ENCODE peak calls at places on chromosomes 7 and 10, in four cellular contexts. One of them, this sample, is unnamed. For H3K4me1 and H3K36me3, the result is how much of the 10 kb centered on the place peaks cover.

GRCh38 chr10:75404335-75405200 is 3.0 kb upstream of the ZNF503 start:
- DNase-seq in GM23248: no peak
- DNase-seq in DND-41: no peak
- DNase-seq in ascending aorta: no peak
- DNase-seq in this sample: no peak

GRCh38 chr10:102452672-102453340 is 1.5 kb upstream of the C10orf95 start:
- DNase-seq in ascending aorta: peak
- DNase-seq in GM23248: peak
- DNase-seq in DND-41: no peak
- DNase-seq in this sample: peak

GRCh38 chr7:87653178-87653577 is 25.0 kb downstream of the RUNDC3B start:
- DNase-seq in ascending aorta: no peak
- DNase-seq in DND-41: no peak
- DNase-seq in GM23248: no peak
- DNase-seq in this sample: no peak

GRCh38 chr7:150903627-150904026 is 51.3 kb downstream of the AOC1 start:
- DNase-seq in ascending aorta: peak
- DNase-seq in GM23248: peak
- DNase-seq in DND-41: no peak
- DNase-seq in this sample: no peak

GRCh38 chr10:119815671-119816070 is 57.0 kb downstream of the MCMBP start:
- DNase-seq in DND-41: no peak
- DNase-seq in GM23248: no peak
- DNase-seq in ascending aorta: no peak
- DNase-seq in this sample: no peak

GRCh38 chr7:14504134-14504533 is 398.4 kb downstream of the DGKB start:
- DNase-seq in GM23248: no peak
- DNase-seq in ascending aorta: no peak
- DNase-seq in DND-41: no peak
- DNase-seq in this sample: no peak

GRCh38 chr10:45463244-45464116 is 89.5 kb downstream of the ALOX5 start:
- DNase-seq in DND-41: no peak
- DNase-seq in GM23248: no peak
- DNase-seq in ascending aorta: no peak
- DNase-seq in this sample: no peak

GRCh38 chr10:89793649-89794254 is 92.4 kb downstream of the KIF20B start:
- DNase-seq in DND-41: peak
- DNase-seq in GM23248: peak
- DNase-seq in ascending aorta: no peak
- DNase-seq in this sample: no peak

GRCh38 chr10:114515515-114515914 is 111.2 kb upstream of the AFAP1L2 start:
- DNase-seq in DND-41: no peak
- DNase-seq in GM23248: no peak
- DNase-seq in ascending aorta: no peak
- DNase-seq in this sample: no peak

GRCh38 chr7:70678621-70679251 is 453.2 kb upstream of the GALNT17 start:
- DNase-seq in GM23248: peak
- DNase-seq in ascending aorta: no peak
- DNase-seq in DND-41: peak
- DNase-seq in this sample: no peak

GRCh38 chr10:91412688-91413087 is 2.5 kb downstream of the HECTD2 start:
- DNase-seq in GM23248: no peak
- DNase-seq in ascending aorta: no peak
- DNase-seq in DND-41: no peak
- DNase-seq in this sample: no peak

GRCh38 chr10:101563497-101564040 is 24.5 kb downstream of the POLL start:
- DNase-seq in DND-41: peak
- DNase-seq in GM23248: no peak
- DNase-seq in ascending aorta: peak
- DNase-seq in this sample: no peak

GRCh38 chr7:147997636-147998035 is 592.9 kb upstream of the C7orf33 start:
- DNase-seq in GM23248: no peak
- DNase-seq in DND-41: no peak
- DNase-seq in ascending aorta: no peak
- DNase-seq in this sample: no peak

GRCh38 chr7:26151096-26151495 is 902 bp upstream of the NFE2L3 start:
- DNase-seq in DND-41: no peak
- DNase-seq in GM23248: no peak
- DNase-seq in ascending aorta: no peak
- DNase-seq in this sample: no peak

GRCh38 chr7:47508389-47509380 is 73.2 kb downstream of the TNS3 start:
- DNase-seq in ascending aorta: no peak
- DNase-seq in GM23248: no peak
- DNase-seq in DND-41: no peak
- DNase-seq in this sample: peak

GRCh38 chr7:108001759-108002725 is 919 bp downstream of the LAMB1 start:
- DNase-seq in DND-41: no peak
- DNase-seq in GM23248: peak
- DNase-seq in ascending aorta: peak
- DNase-seq in this sample: no peak

GRCh38 chr7:33873981-33874750 is 31.2 kb upstream of the BMPER start:
- DNase-seq in DND-41: no peak
- DNase-seq in GM23248: peak
- DNase-seq in ascending aorta: no peak
- DNase-seq in this sample: no peak

GRCh38 chr10:21487416-21488180 is 37.9 kb downstream of the SKIDA1 start:
- DNase-seq in DND-41: no peak
- DNase-seq in ascending aorta: no peak
- DNase-seq in GM23248: no peak
- DNase-seq in this sample: no peak

GRCh38 chr7:142956951-142957623 is 5.1 kb downstream of the KEL start:
- DNase-seq in DND-41: no peak
- DNase-seq in ascending aorta: no peak
- DNase-seq in GM23248: no peak
- DNase-seq in this sample: no peak

GRCh38 chr10:105149371-105149871 is 508.3 kb downstream of the SORCS3 start:
- DNase-seq in ascending aorta: no peak
- DNase-seq in DND-41: no peak
- DNase-seq in GM23248: peak
- DNase-seq in this sample: no peak

GRCh38 chr7:87213801-87214200 is 5.7 kb downstream of the TMEM243 start:
- DNase-seq in ascending aorta: no peak
- DNase-seq in GM23248: peak
- DNase-seq in DND-41: no peak
- DNase-seq in this sample: no peak

GRCh38 chr7:123666492-123666891 is 10.8 kb downstream of the LMOD2 start:
- DNase-seq in DND-41: no peak
- DNase-seq in ascending aorta: no peak
- DNase-seq in GM23248: no peak
- DNase-seq in this sample: no peak

GRCh38 chr10:76649723-76650127 is 987.9 kb downstream of the KCNMA1 start:
- DNase-seq in DND-41: no peak
- DNase-seq in ascending aorta: no peak
- DNase-seq in GM23248: peak
- DNase-seq in this sample: no peak

GRCh38 chr10:67609996-67610793 is 85.8 kb downstream of the CTNNA3 start:
- DNase-seq in ascending aorta: no peak
- DNase-seq in DND-41: no peak
- DNase-seq in GM23248: peak
- DNase-seq in this sample: no peak

GRCh38 chr7:129553861-129554530 is 51.7 kb downstream of the SMKR1 start:
- DNase-seq in ascending aorta: no peak
- DNase-seq in DND-41: peak
- DNase-seq in GM23248: peak
- DNase-seq in this sample: no peak

GRCh38 chr7:151327659-151328058 is 14.0 kb upstream of the NUB1 start:
- DNase-seq in DND-41: no peak
- DNase-seq in GM23248: peak
- DNase-seq in ascending aorta: no peak
- DNase-seq in this sample: no peak

GRCh38 chr10:44995914-44996633 is 4.6 kb upstream of the ZNF22 start:
- DNase-seq in ascending aorta: peak
- DNase-seq in DND-41: peak
- DNase-seq in GM23248: peak
- DNase-seq in this sample: peak

GRCh38 chr10:95505084-95505610 is 56.0 kb downstream of the SORBS1 start:
- DNase-seq in GM23248: no peak
- DNase-seq in ascending aorta: peak
- DNase-seq in DND-41: no peak
- DNase-seq in this sample: no peak

GRCh38 chr7:24419527-24419926 is 135.5 kb downstream of the NPY start:
- DNase-seq in DND-41: no peak
- DNase-seq in ascending aorta: no peak
- DNase-seq in GM23248: no peak
- DNase-seq in this sample: no peak

DNA sequence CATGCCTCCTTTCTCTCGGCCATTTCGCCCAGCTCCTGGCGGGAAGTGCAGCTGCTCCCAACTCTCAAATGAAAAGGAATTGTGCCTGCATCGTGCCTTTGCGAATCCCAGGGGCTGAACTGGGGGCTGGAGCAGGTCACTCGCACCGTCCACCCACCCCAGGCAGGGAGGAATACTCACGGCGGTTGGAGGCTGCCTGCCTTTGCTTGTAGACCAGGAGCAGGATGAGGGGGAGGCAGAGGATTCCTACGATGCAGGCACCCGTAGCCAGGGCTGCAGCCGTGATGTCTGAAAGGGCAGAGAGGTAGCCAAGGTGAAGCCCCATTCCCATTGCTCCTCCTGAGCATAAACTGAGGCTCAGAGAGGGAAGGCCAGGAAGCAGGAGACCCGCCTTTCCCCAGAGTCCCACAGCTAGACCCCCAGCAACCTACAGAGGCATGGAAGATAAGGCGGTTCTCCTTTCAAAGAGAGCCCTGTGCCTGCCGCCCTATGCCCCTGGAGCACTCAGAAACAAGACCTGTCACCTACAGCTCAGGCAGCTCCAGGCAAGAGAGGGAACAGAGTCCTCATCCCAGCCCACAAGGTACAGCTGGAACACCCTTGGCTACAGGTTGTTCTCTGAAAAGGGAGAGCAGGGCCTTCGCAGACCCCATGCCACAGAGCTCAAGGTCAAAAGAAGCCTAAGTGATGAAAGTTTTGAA is 18.0 kb downstream of the VSIR start:
- DNase-seq in DND-41: no peak
- DNase-seq in GM23248: no peak
- DNase-seq in ascending aorta: no peak
- DNase-seq in this sample: no peak
- H3K4me1 ChIP-seq in DND-41: half or more
- H3K4me1 ChIP-seq in GM23248: under half
- H3K4me1 ChIP-seq in ascending aorta: under half
- H3K4me1 ChIP-seq in this sample: under half

DNA sequence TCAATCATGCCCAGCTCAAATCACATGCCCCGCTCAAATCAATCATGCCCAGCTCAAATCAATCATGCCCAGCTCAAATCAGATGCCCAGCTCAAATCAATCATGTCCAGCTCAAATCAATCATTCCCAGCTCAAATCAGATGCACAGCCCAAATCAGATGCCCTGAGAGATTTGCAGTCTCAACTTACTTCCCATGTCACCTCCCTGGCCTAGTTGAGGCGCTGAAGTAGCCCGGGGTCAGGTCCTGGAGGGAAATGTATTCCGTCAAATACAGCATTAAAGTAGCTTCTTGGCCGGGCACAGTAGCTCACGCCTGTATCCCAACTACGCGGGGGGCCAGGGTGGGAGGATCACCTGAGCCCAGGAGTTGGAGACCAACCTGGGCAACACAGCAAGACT is 15.7 kb upstream of the PRKAR1B start:
- DNase-seq in ascending aorta: no peak
- DNase-seq in DND-41: no peak
- DNase-seq in GM23248: no peak
- DNase-seq in this sample: no peak
- H3K36me3 ChIP-seq in ascending aorta: under half
- H3K36me3 ChIP-seq in DND-41: half or more
- H3K36me3 ChIP-seq in GM23248: under half
- H3K36me3 ChIP-seq in this sample: under half

GRCh38 chr7:55130079-55130476 is 111.3 kb downstream of the EGFR start:
- DNase-seq in GM23248: peak
- DNase-seq in DND-41: no peak
- DNase-seq in ascending aorta: no peak
- DNase-seq in this sample: no peak

GRCh38 chr7:55132550-55132889 is 113.7 kb downstream of the EGFR start:
- DNase-seq in DND-41: no peak
- DNase-seq in GM23248: no peak
- DNase-seq in ascending aorta: no peak
- DNase-seq in this sample: no peak

GRCh38 chr7:55132890-55133551 is 114.2 kb downstream of the EGFR start:
- DNase-seq in ascending aorta: peak
- DNase-seq in DND-41: no peak
- DNase-seq in GM23248: peak
- DNase-seq in this sample: peak

GRCh38 chr7:55130554-55131198 is 111.9 kb downstream of the EGFR start:
- DNase-seq in GM23248: peak
- DNase-seq in ascending aorta: peak
- DNase-seq in DND-41: no peak
- DNase-seq in this sample: peak

DNA sequence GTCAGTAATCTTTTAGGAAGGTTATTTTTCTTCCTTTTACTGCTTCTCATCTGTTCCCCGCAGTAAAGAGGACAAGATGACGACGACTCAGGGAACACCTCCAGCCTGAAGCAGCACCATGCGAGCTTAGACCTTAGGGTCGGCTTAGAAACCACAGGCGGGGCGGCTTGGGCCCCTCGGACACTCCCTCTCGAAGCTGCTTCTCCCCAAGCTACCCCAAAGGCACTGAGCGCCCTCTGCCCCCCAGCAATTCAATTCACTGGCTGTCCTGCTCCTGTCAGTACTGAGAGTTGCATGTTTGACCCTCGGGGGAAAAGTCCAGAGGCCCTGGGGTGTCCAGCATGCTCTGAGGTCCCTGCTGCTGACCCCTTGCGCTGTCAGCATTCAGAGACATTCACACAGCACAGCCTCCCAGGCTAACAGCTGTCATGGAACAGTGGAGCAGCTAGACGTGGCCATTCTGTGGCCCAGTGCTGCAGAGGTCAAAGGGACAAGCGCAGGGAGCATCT is 112.7 kb downstream of the EGFR start:
- DNase-seq in ascending aorta: no peak
- DNase-seq in GM23248: no peak
- DNase-seq in DND-41: no peak
- DNase-seq in this sample: no peak
- H3K4me1 ChIP-seq in ascending aorta: half or more
- H3K4me1 ChIP-seq in GM23248: half or more
- H3K4me1 ChIP-seq in DND-41: under half
- H3K4me1 ChIP-seq in this sample: under half

DNA sequence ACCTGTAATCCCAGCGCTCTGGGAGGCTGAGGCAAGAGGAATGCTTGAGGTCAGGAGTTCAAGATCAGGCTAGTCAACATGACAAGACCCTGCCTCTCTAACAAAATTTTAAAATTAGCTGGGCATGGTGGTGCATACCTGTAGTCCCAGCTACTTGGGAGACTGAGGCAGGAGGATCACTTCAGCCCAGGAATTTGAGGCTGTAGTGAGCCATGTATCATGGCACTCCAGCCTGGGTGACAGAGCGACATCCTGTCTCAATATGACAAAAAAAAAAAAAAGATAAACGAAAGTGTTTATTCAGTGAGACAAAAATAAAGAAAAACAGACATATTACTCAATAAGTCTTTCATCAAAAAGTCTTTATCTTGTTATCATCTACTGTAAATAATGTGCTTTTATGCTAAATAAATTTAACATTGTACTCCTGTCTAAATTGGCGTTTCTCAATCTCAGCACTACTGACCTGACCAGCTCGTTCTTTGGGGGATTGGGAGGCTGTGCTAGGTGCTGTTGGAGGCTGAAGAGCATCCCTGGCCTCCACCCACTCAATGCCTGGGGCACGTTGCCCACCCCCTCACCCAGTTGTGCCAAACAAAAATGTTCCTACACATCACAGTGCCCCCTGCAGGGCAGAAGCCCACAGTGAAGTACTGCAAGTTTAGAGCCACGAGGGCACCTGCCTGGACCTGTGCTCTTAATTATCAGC is 57.7 kb downstream of the NCAPG2 start:
- DNase-seq in GM23248: peak
- DNase-seq in DND-41: peak
- DNase-seq in ascending aorta: no peak
- DNase-seq in this sample: no peak
- H3K36me3 ChIP-seq in GM23248: under half
- H3K36me3 ChIP-seq in DND-41: half or more
- H3K36me3 ChIP-seq in ascending aorta: under half
- H3K36me3 ChIP-seq in this sample: under half

This sample was measured in tibial artery.